ENCODE peak calls at places on chromosomes 2 and 18, in nine cellular contexts. N is fibroblast of the aortic adventitia; U is activated T-cell treated with anti-CD3 and anti-CD28 coated beads, Interleukin-2, amount 50 U/mL, for 72 hours; C is putamen; Y is DND-41; E is cerebellum; D is lung; K is A172; L is foreskin fibroblast. V is an unnamed sample.
A peak's percentile ranks its signal among the peaks of the same experiment; 100 is the strongest.

GRCh38 chr2:98457045-98457696 is 12.5 kb downstream of the INPP4A start:
- DNase-seq in L (peak; percentile 87), K (peak; percentile 72), N (peak; percentile 65), D (no peak), U (no peak), C (no peak), E (no peak), Y (no peak), V (no peak)

GRCh38 chr2:217279130-217279529 is 419.3 kb upstream of the TNP1 start:
- DNase-seq in U (no peak), N (peak; percentile 52), Y (no peak), L (peak; percentile 78), E (no peak), K (no peak), D (no peak), C (no peak), V (no peak)

GRCh38 chr2:210546424-210547223 is 9.8 kb upstream of the CPS1 start:
- DNase-seq in N (peak; percentile 48), Y (no peak), L (no peak), E (no peak), U (no peak), K (no peak), C (no peak), D (no peak), V (no peak)

GRCh38 chr2:36785179-36785795 is 88.8 kb downstream of the VIT start:
- DNase-seq in E (peak; percentile 32), K (peak; percentile 76), Y (peak; percentile 72), N (peak; percentile 77), C (peak; percentile 49), D (peak; percentile 53), L (peak; percentile 73), U (peak; percentile 64), V (peak; percentile 52)

GRCh38 chr2:182716665-182716990 is 571 bp downstream of the DNAJC10 start:
- DNase-seq in L (no peak), C (peak; percentile 27), E (no peak), D (no peak), Y (no peak), U (no peak), K (no peak), N (no peak), V (no peak)

GRCh38 chr18:73959341-73959740 is 188.3 kb downstream of the FBXO15 start:
- DNase-seq in U (no peak), K (no peak), C (no peak), N (no peak), Y (no peak), L (peak; percentile 75), D (no peak), E (no peak), V (no peak)

GRCh38 chr2:23460228-23460627 is 75.2 kb downstream of the KLHL29 start:
- DNase-seq in E (no peak), N (peak; percentile 49), L (peak; percentile 53), D (no peak), K (peak; percentile 32), U (no peak), C (no peak), Y (peak; percentile 13), V (no peak)

GRCh38 chr18:35174093-35174731 is 66.6 kb upstream of the ZNF397 start:
- DNase-seq in U (no peak), C (peak; percentile 47), E (no peak), D (no peak), N (no peak), K (no peak), L (no peak), Y (peak; percentile 53), V (peak; percentile 89)

GRCh38 chr2:16035747-16036745 is 95.7 kb downstream of the MYCN start:
- DNase-seq in D (no peak), K (no peak), L (no peak), N (no peak), U (no peak), C (no peak), Y (no peak), E (no peak), V (no peak)

GRCh38 chr18:24054130-24054529 is 39.6 kb downstream of the TTC39C start:
- DNase-seq in Y (no peak), C (peak; percentile 19), L (peak; percentile 67), N (no peak), U (peak; percentile 49), K (peak; percentile 61), E (no peak), D (no peak), V (no peak)

GRCh38 chr2:66890286-66890812 is 455.4 kb downstream of the MEIS1 start:
- DNase-seq in U (no peak), K (no peak), D (no peak), N (peak; percentile 88), C (no peak), E (no peak), Y (no peak), L (peak; percentile 65), V (no peak)

GRCh38 chr18:54801374-54801773 is 26.9 kb upstream of the RAB27B start:
- DNase-seq in E (no peak), K (no peak), C (no peak), Y (no peak), D (no peak), U (no peak), N (no peak), L (peak; percentile 17), V (no peak)

GRCh38 chr2:170206805-170207407 is 29.0 kb downstream of the MYO3B start:
- DNase-seq in U (no peak), K (no peak), E (no peak), L (no peak), C (no peak), N (no peak), Y (no peak), D (no peak), V (no peak)

GRCh38 chr2:3503483-3503882 is 15.8 kb downstream of the ADI1 start:
- DNase-seq in N (no peak), L (no peak), K (no peak), Y (no peak), U (no peak), C (no peak), D (no peak), E (no peak), V (no peak)

GRCh38 chr2:88127888-88128653 is at the start of gene FABP1:
- DNase-seq in D (no peak), K (no peak), L (no peak), N (no peak), E (no peak), Y (no peak), C (no peak), U (no peak), V (no peak)

GRCh38 chr2:157995117-157995516 is 106.6 kb upstream of the UPP2 start:
- DNase-seq in K (no peak), E (no peak), U (no peak), Y (no peak), C (no peak), L (no peak), D (no peak), N (no peak), V (no peak)

GRCh38 chr2:95310651-95311050 is 13.5 kb downstream of the KCNIP3 start:
- DNase-seq in L (no peak), C (no peak), E (no peak), K (no peak), N (no peak), U (no peak), Y (no peak), D (no peak), V (no peak)

GRCh38 chr2:233643128-233643527 is 6.9 kb downstream of the UGT1A10 start:
- DNase-seq in Y (peak; percentile 11), C (no peak), U (no peak), D (no peak), N (peak; percentile 2), K (peak; percentile 3), E (no peak), L (no peak), V (no peak)

GRCh38 chr18:8368490-8369217 is 240.6 kb upstream of the RAB12 start:
- DNase-seq in D (no peak), U (no peak), L (no peak), C (no peak), E (no peak), Y (no peak), K (no peak), N (no peak), V (no peak)

GRCh38 chr18:76451475-76452331 is 43.3 kb downstream of the ZNF516 start:
- DNase-seq in D (no peak), L (no peak), K (no peak), N (no peak), E (no peak), U (no peak), Y (no peak), C (no peak), V (no peak)

GRCh38 chr18:55220523-55220922 is 261.3 kb upstream of the CCDC68 start:
- DNase-seq in K (no peak), C (no peak), U (no peak), Y (no peak), D (no peak), N (peak; percentile 31), L (no peak), E (no peak), V (peak; percentile 88)

GRCh38 chr2:121266543-121267106 is 18.4 kb downstream of the TFCP2L1 start:
- DNase-seq in E (no peak), Y (no peak), N (no peak), K (peak; percentile 6), D (no peak), L (peak; percentile 22), U (no peak), C (no peak), V (no peak)

GRCh38 chr2:68458962-68459361 is 8.1 kb downstream of the FBXO48 start:
- DNase-seq in D (no peak), U (no peak), N (peak; percentile 60), L (peak; percentile 78), E (no peak), C (no peak), K (no peak), Y (no peak), V (no peak)

GRCh38 chr2:27085670-27086089 is 892 bp upstream of the KHK start:
- DNase-seq in C (peak; percentile 65), U (peak; percentile 47), D (peak; percentile 69), Y (no peak), L (peak; percentile 91), N (peak; percentile 69), E (peak; percentile 66), K (peak; percentile 44), V (peak; percentile 55)

GRCh38 chr18:5890606-5891360 is 4.5 kb downstream of the TMEM200C start:
- DNase-seq in E (peak; percentile 6), L (peak; percentile 15), D (no peak), C (no peak), U (peak; percentile 33), Y (no peak), N (no peak), K (no peak), V (no peak)